ENCODE peak calls at places on chromosome 6, in six cellular contexts. B is Panc1, V is heart right ventricle, M is ascending aorta, A is left ventricle myocardium inferior, J is esophagus muscularis mucosa. T is an unnamed sample.
A peak's percentile ranks its signal among the peaks of the same experiment; 100 is the strongest.

GRCh38 chr6:85078071-85078470 is 313.7 kb upstream of the TBX18 start:
- DNase-seq in B (peak; percentile 5), V (no peak), M (no peak), A (no peak), J (no peak), T (no peak)

GRCh38 chr6:159172066-159172465 is 2.9 kb downstream of the FNDC1 start:
- DNase-seq in B (no peak), V (no peak), M (no peak), A (no peak), J (peak; percentile 24), T (no peak)

GRCh38 chr6:111691345-111692225 is 85.9 kb upstream of the TRAF3IP2 start:
- DNase-seq in B (no peak), V (no peak), M (no peak), A (no peak), J (no peak), T (no peak)

GRCh38 chr6:62764841-62765240 is 446.4 kb upstream of the FKBP1C start:
- DNase-seq in B (no peak), V (no peak), M (no peak), A (no peak), J (no peak), T (no peak)

GRCh38 chr6:10381133-10381829 is 33.6 kb downstream of the TFAP2A start:
- DNase-seq in B (no peak), V (no peak), M (no peak), A (no peak), J (no peak), T (no peak)

GRCh38 chr6:80676386-80676785 is 569.9 kb downstream of the BCKDHB start:
- DNase-seq in B (no peak), V (no peak), M (no peak), A (no peak), J (no peak), T (no peak)

GRCh38 chr6:128394171-128394570 is 126.2 kb downstream of the PTPRK start:
- DNase-seq in B (no peak), V (no peak), M (no peak), A (no peak), J (no peak), T (no peak)

GRCh38 chr6:136795996-136796395 is 3.7 kb upstream of the MAP3K5 start:
- DNase-seq in B (no peak), V (no peak), M (no peak), A (no peak), J (no peak), T (no peak)

GRCh38 chr6:105896052-105896820 is 189.9 kb upstream of the PRDM1 start:
- DNase-seq in B (no peak), V (no peak), M (no peak), A (no peak), J (peak; percentile 37), T (no peak)

GRCh38 chr6:148044261-148044731 is 298.3 kb upstream of the SASH1 start:
- DNase-seq in B (no peak), V (no peak), M (no peak), A (no peak), J (no peak), T (no peak)

GRCh38 chr6:135665935-135666334 is 168.4 kb upstream of the AHI1 start:
- DNase-seq in B (no peak), V (no peak), M (no peak), A (no peak), J (no peak), T (no peak)

GRCh38 chr6:44430322-44430721 is 42.8 kb downstream of the CDC5L start:
- DNase-seq in B (no peak), V (no peak), M (no peak), A (no peak), J (no peak), T (no peak)

GRCh38 chr6:100665041-100665380 is 200.3 kb upstream of the SIM1 start:
- DNase-seq in B (no peak), V (no peak), M (no peak), A (no peak), J (no peak), T (no peak)

GRCh38 chr6:122405417-122405816 is 6.0 kb downstream of the HSF2 start:
- DNase-seq in B (no peak), V (no peak), M (no peak), A (no peak), J (no peak), T (no peak)

GRCh38 chr6:71489736-71490135 is 201.1 kb downstream of the OGFRL1 start:
- DNase-seq in B (no peak), V (no peak), M (peak; percentile 80), A (no peak), J (no peak), T (no peak)

GRCh38 chr6:132969188-132969587 is 154.8 kb downstream of the RPS12 start:
- DNase-seq in B (no peak), V (no peak), M (no peak), A (no peak), J (no peak), T (no peak)

GRCh38 chr6:143513410-143513809 is 1.9 kb upstream of the FUCA2 start:
- DNase-seq in B (no peak), V (peak; percentile 25), M (no peak), A (peak; percentile 18), J (no peak), T (no peak)

GRCh38 chr6:6407061-6407723 is 86.7 kb upstream of the F13A1 start:
- DNase-seq in B (no peak), V (no peak), M (no peak), A (no peak), J (no peak), T (no peak)

GRCh38 chr6:125792680-125793079 is 1.9 kb downstream of the NCOA7 start:
- DNase-seq in B (no peak), V (no peak), M (no peak), A (no peak), J (no peak), T (no peak)

GRCh38 chr6:125791151-125791819 is 525 bp downstream of the NCOA7 start:
- DNase-seq in B (peak; percentile 66), V (no peak), M (no peak), A (no peak), J (no peak), T (no peak)

GRCh38 chr6:125790403-125791150 is at the start of gene NCOA7:
- DNase-seq in B (no peak), V (peak; percentile 85), M (peak; percentile 87), A (peak; percentile 83), J (peak; percentile 94), T (peak; percentile 38)

GRCh38 chr6:125792172-125792571 is 1.4 kb downstream of the NCOA7 start:
- DNase-seq in B (no peak), V (no peak), M (no peak), A (no peak), J (no peak), T (no peak)

DNA sequence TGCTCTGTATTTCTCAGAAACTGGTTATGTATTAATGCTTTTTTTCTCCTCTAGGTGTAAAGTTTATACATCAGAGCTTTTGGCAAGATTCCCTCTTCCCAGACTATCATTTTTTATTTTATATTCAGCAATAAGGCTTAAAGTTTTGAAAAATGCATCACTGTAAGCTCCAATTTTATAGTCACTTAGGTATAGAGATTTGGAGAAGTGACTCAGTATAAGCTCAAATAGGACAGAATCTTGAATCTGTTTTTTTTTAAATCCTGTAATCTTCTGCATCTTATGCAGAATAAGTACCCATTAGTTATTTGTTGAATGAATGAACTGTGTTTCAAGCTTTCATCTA is 1.0 kb downstream of the NCOA7 start:
- DNase-seq in B (no peak), V (no peak), M (no peak), A (no peak), J (no peak), T (no peak)
- TF ChIP-seq CTCF in B (peak; percentile 50), V (no peak), M (no peak), A (no peak), J (no peak), T (no peak)

GRCh38 chr6:36068603-36069002 is 41.0 kb downstream of the MAPK14 start:
- DNase-seq in B (no peak), V (no peak), M (no peak), A (no peak), J (no peak), T (no peak)
- H3K4me1 ChIP-seq in B (no peaks in the 10 kb centered on the region), V (peaks cover 33% of the 10 kb centered on the region), M (peaks cover 6% of the 10 kb centered on the region), A (peaks cover 59% of the 10 kb centered on the region), J (peaks cover 67% of the 10 kb centered on the region), T (peaks cover 95% of the 10 kb centered on the region)

GRCh38 chr6:37667050-37667814 is 30.5 kb downstream of the MDGA1 start:
- DNase-seq in B (no peak), V (no peak), M (no peak), A (no peak), J (no peak), T (no peak)
- TF ChIP-seq CTCF in B (no peak), V (no peak), M (no peak), A (no peak), J (no peak), T (no peak)

DNA sequence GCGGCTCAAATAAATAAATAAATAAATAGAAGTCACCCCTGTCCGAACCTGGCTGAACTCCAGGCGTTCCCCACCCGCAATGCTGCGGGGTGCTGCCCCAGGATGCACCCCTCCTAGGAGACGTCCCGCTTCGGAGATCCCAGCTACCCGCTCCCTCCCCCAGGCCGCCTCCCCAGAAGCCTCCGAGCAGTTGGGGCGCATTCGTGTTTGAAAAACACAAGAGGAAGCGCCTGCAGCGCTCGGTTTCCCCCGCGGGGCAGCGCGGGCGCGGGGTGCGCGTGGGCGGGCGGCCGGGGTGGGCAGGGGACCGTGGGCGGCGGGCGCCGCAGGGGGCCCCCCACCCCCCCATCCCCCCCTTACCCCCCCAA is 27.3 kb downstream of the SERPINB9 start:
- DNase-seq in B (no peak), V (peak; percentile 43), M (no peak), A (peak; percentile 25), J (peak; percentile 84), T (no peak)
- H3K4me1 ChIP-seq in B (peaks cover 23% of the 10 kb centered on the region), V (peaks cover 20% of the 10 kb centered on the region), M (no peaks in the 10 kb centered on the region), A (peaks cover 39% of the 10 kb centered on the region), J (peaks cover 49% of the 10 kb centered on the region), T (peaks cover 30% of the 10 kb centered on the region)

GRCh38 chr6:121222656-121223055 is 111.6 kb downstream of the TBC1D32 start:
- DNase-seq in B (no peak), V (no peak), M (no peak), A (no peak), J (no peak), T (no peak)
- TF ChIP-seq CTCF in B (peak; percentile 19), V (no peak), M (no peak), A (no peak), J (peak; percentile 11), T (no peak)

GRCh38 chr6:81896561-81896960 is 144.1 kb upstream of the TENT5A start:
- DNase-seq in B (no peak), V (no peak), M (no peak), A (no peak), J (no peak), T (no peak)

GRCh38 chr6:81895511-81896185 is 143.2 kb upstream of the TENT5A start:
- DNase-seq in B (no peak), V (no peak), M (no peak), A (no peak), J (no peak), T (no peak)

GRCh38 chr6:81892911-81893310 is 140.4 kb upstream of the TENT5A start:
- DNase-seq in B (no peak), V (no peak), M (no peak), A (no peak), J (no peak), T (no peak)

GRCh38 chr6:81894286-81894685 is 141.8 kb upstream of the TENT5A start:
- DNase-seq in B (no peak), V (no peak), M (no peak), A (no peak), J (no peak), T (no peak)

GRCh38 chr6:81894788-81895221 is 142.3 kb upstream of the TENT5A start:
- DNase-seq in B (no peak), V (peak; percentile 47), M (no peak), A (peak; percentile 68), J (no peak), T (no peak)
- H3K4me1 ChIP-seq in B (no peaks in the 10 kb centered on the region), V (peaks cover 21% of the 10 kb centered on the region), M (no peaks in the 10 kb centered on the region), A (peaks cover 66% of the 10 kb centered on the region), J (peaks cover 22% of the 10 kb centered on the region), T (peaks cover 19% of the 10 kb centered on the region)